ENCODE peak calls at places on chromosomes 12 and 14, in seven cellular contexts. One of them, this sample, is unnamed.
A peak's percentile ranks its signal among the peaks of the same experiment; 100 is the strongest.

GRCh38 chr14:24322672-24323071 is 11.4 kb downstream of the LTB4R start:
- DNase-seq in T follicular helper cell: no peak
- DNase-seq in left ventricle myocardium inferior: no peak
- DNase-seq in effector memory CD4-positive, alpha-beta T cell: no peak
- DNase-seq in anterior cingulate cortex: no peak
- DNase-seq in brain microvascular endothelial cell: no peak
- DNase-seq in NCI-H1092 treated with DMSO at 0.1 percent for 48 hours: no peak
- DNase-seq in this sample: no peak

GRCh38 chr12:79689477-79690155 is 1.1 kb downstream of the PAWR start:
- DNase-seq in T follicular helper cell: no peak
- DNase-seq in left ventricle myocardium inferior: peak; percentile 30
- DNase-seq in effector memory CD4-positive, alpha-beta T cell: no peak
- DNase-seq in anterior cingulate cortex: no peak
- DNase-seq in brain microvascular endothelial cell: peak; percentile 42
- DNase-seq in NCI-H1092 treated with DMSO at 0.1 percent for 48 hours: peak; percentile 3
- DNase-seq in this sample: no peak

GRCh38 chr12:25701290-25701689 is 148.2 kb upstream of the LMNTD1 start:
- DNase-seq in T follicular helper cell: no peak
- DNase-seq in left ventricle myocardium inferior: no peak
- DNase-seq in effector memory CD4-positive, alpha-beta T cell: no peak
- DNase-seq in anterior cingulate cortex: no peak
- DNase-seq in brain microvascular endothelial cell: peak; percentile 93
- DNase-seq in NCI-H1092 treated with DMSO at 0.1 percent for 48 hours: no peak
- DNase-seq in this sample: no peak

GRCh38 chr14:20419404-20419803 is 6.1 kb upstream of the TEP1 start:
- DNase-seq in T follicular helper cell: no peak
- DNase-seq in left ventricle myocardium inferior: no peak
- DNase-seq in effector memory CD4-positive, alpha-beta T cell: no peak
- DNase-seq in anterior cingulate cortex: no peak
- DNase-seq in brain microvascular endothelial cell: no peak
- DNase-seq in NCI-H1092 treated with DMSO at 0.1 percent for 48 hours: no peak
- DNase-seq in this sample: no peak

GRCh38 chr14:80095623-80096022 is 115.7 kb downstream of the DIO2 start:
- DNase-seq in T follicular helper cell: no peak
- DNase-seq in left ventricle myocardium inferior: no peak
- DNase-seq in effector memory CD4-positive, alpha-beta T cell: no peak
- DNase-seq in anterior cingulate cortex: no peak
- DNase-seq in brain microvascular endothelial cell: peak; percentile 87
- DNase-seq in NCI-H1092 treated with DMSO at 0.1 percent for 48 hours: no peak
- DNase-seq in this sample: no peak

GRCh38 chr14:101176535-101177205 is 273.1 kb upstream of the RTL1 start:
- DNase-seq in T follicular helper cell: no peak
- DNase-seq in left ventricle myocardium inferior: no peak
- DNase-seq in effector memory CD4-positive, alpha-beta T cell: no peak
- DNase-seq in anterior cingulate cortex: no peak
- DNase-seq in brain microvascular endothelial cell: no peak
- DNase-seq in NCI-H1092 treated with DMSO at 0.1 percent for 48 hours: peak; percentile 23
- DNase-seq in this sample: no peak

GRCh38 chr12:62256408-62257079 is 3.7 kb upstream of the USP15 start:
- DNase-seq in T follicular helper cell: no peak
- DNase-seq in left ventricle myocardium inferior: no peak
- DNase-seq in effector memory CD4-positive, alpha-beta T cell: no peak
- DNase-seq in anterior cingulate cortex: no peak
- DNase-seq in brain microvascular endothelial cell: no peak
- DNase-seq in NCI-H1092 treated with DMSO at 0.1 percent for 48 hours: peak; percentile 0
- DNase-seq in this sample: no peak

GRCh38 chr12:43277630-43278267 is 274.3 kb downstream of the ADAMTS20 start:
- DNase-seq in T follicular helper cell: no peak
- DNase-seq in left ventricle myocardium inferior: no peak
- DNase-seq in effector memory CD4-positive, alpha-beta T cell: no peak
- DNase-seq in anterior cingulate cortex: no peak
- DNase-seq in brain microvascular endothelial cell: peak; percentile 79
- DNase-seq in NCI-H1092 treated with DMSO at 0.1 percent for 48 hours: no peak
- DNase-seq in this sample: no peak

GRCh38 chr12:81797100-81797499 is 38.0 kb upstream of the PPFIA2 start:
- DNase-seq in T follicular helper cell: no peak
- DNase-seq in left ventricle myocardium inferior: no peak
- DNase-seq in effector memory CD4-positive, alpha-beta T cell: no peak
- DNase-seq in anterior cingulate cortex: no peak
- DNase-seq in brain microvascular endothelial cell: no peak
- DNase-seq in NCI-H1092 treated with DMSO at 0.1 percent for 48 hours: peak; percentile 3
- DNase-seq in this sample: no peak

GRCh38 chr14:64218344-64219240 is 75.6 kb downstream of the ESR2 start:
- DNase-seq in T follicular helper cell: no peak
- DNase-seq in left ventricle myocardium inferior: peak; percentile 45
- DNase-seq in effector memory CD4-positive, alpha-beta T cell: no peak
- DNase-seq in anterior cingulate cortex: no peak
- DNase-seq in brain microvascular endothelial cell: no peak
- DNase-seq in NCI-H1092 treated with DMSO at 0.1 percent for 48 hours: no peak
- DNase-seq in this sample: no peak

GRCh38 chr12:57549909-57550627 is at the start of gene KIF5A:
- DNase-seq in T follicular helper cell: peak; percentile 38
- DNase-seq in left ventricle myocardium inferior: no peak
- DNase-seq in effector memory CD4-positive, alpha-beta T cell: peak; percentile 10
- DNase-seq in anterior cingulate cortex: no peak
- DNase-seq in brain microvascular endothelial cell: no peak
- DNase-seq in NCI-H1092 treated with DMSO at 0.1 percent for 48 hours: peak; percentile 27
- DNase-seq in this sample: peak; percentile 8

GRCh38 chr14:104549536-104550339 is 29.8 kb upstream of the C14orf180 start:
- DNase-seq in T follicular helper cell: no peak
- DNase-seq in left ventricle myocardium inferior: no peak
- DNase-seq in effector memory CD4-positive, alpha-beta T cell: no peak
- DNase-seq in anterior cingulate cortex: no peak
- DNase-seq in brain microvascular endothelial cell: no peak
- DNase-seq in NCI-H1092 treated with DMSO at 0.1 percent for 48 hours: no peak
- DNase-seq in this sample: no peak

GRCh38 chr14:23723911-23724310 is 87.7 kb downstream of the DHRS2 start:
- DNase-seq in T follicular helper cell: no peak
- DNase-seq in left ventricle myocardium inferior: no peak
- DNase-seq in effector memory CD4-positive, alpha-beta T cell: no peak
- DNase-seq in anterior cingulate cortex: no peak
- DNase-seq in brain microvascular endothelial cell: no peak
- DNase-seq in NCI-H1092 treated with DMSO at 0.1 percent for 48 hours: no peak
- DNase-seq in this sample: no peak

GRCh38 chr14:102096569-102097188 is 9.8 kb upstream of the HSP90AA1 start:
- DNase-seq in T follicular helper cell: peak; percentile 60
- DNase-seq in left ventricle myocardium inferior: peak; percentile 86
- DNase-seq in effector memory CD4-positive, alpha-beta T cell: peak; percentile 48
- DNase-seq in anterior cingulate cortex: peak; percentile 62
- DNase-seq in brain microvascular endothelial cell: peak; percentile 70
- DNase-seq in NCI-H1092 treated with DMSO at 0.1 percent for 48 hours: peak; percentile 67
- DNase-seq in this sample: peak; percentile 72

GRCh38 chr14:45686771-45687170 is 433.8 kb upstream of the MIS18BP1 start:
- DNase-seq in T follicular helper cell: no peak
- DNase-seq in left ventricle myocardium inferior: no peak
- DNase-seq in effector memory CD4-positive, alpha-beta T cell: no peak
- DNase-seq in anterior cingulate cortex: no peak
- DNase-seq in brain microvascular endothelial cell: no peak
- DNase-seq in NCI-H1092 treated with DMSO at 0.1 percent for 48 hours: no peak
- DNase-seq in this sample: no peak

GRCh38 chr12:18967814-18968213 is 161.7 kb upstream of the PLEKHA5 start:
- DNase-seq in T follicular helper cell: no peak
- DNase-seq in left ventricle myocardium inferior: no peak
- DNase-seq in effector memory CD4-positive, alpha-beta T cell: no peak
- DNase-seq in anterior cingulate cortex: no peak
- DNase-seq in brain microvascular endothelial cell: no peak
- DNase-seq in NCI-H1092 treated with DMSO at 0.1 percent for 48 hours: no peak
- DNase-seq in this sample: no peak

GRCh38 chr12:96427269-96427729 is 27.1 kb upstream of the CDK17 start:
- DNase-seq in T follicular helper cell: no peak
- DNase-seq in left ventricle myocardium inferior: peak; percentile 22
- DNase-seq in effector memory CD4-positive, alpha-beta T cell: no peak
- DNase-seq in anterior cingulate cortex: no peak
- DNase-seq in brain microvascular endothelial cell: peak; percentile 100
- DNase-seq in NCI-H1092 treated with DMSO at 0.1 percent for 48 hours: no peak
- DNase-seq in this sample: peak; percentile 30

GRCh38 chr14:49477576-49477975 is 108.6 kb downstream of the RPS29 start:
- DNase-seq in T follicular helper cell: no peak
- DNase-seq in left ventricle myocardium inferior: no peak
- DNase-seq in effector memory CD4-positive, alpha-beta T cell: no peak
- DNase-seq in anterior cingulate cortex: no peak
- DNase-seq in brain microvascular endothelial cell: no peak
- DNase-seq in NCI-H1092 treated with DMSO at 0.1 percent for 48 hours: no peak
- DNase-seq in this sample: no peak

GRCh38 chr14:89625208-89625987 is 208.4 kb upstream of the FOXN3 start:
- DNase-seq in T follicular helper cell: no peak
- DNase-seq in left ventricle myocardium inferior: peak; percentile 47
- DNase-seq in effector memory CD4-positive, alpha-beta T cell: no peak
- DNase-seq in anterior cingulate cortex: no peak
- DNase-seq in brain microvascular endothelial cell: no peak
- DNase-seq in NCI-H1092 treated with DMSO at 0.1 percent for 48 hours: peak; percentile 92
- DNase-seq in this sample: peak; percentile 28

GRCh38 chr12:27400856-27401255 is 45.7 kb upstream of the SMCO2 start:
- DNase-seq in T follicular helper cell: no peak
- DNase-seq in left ventricle myocardium inferior: no peak
- DNase-seq in effector memory CD4-positive, alpha-beta T cell: no peak
- DNase-seq in anterior cingulate cortex: no peak
- DNase-seq in brain microvascular endothelial cell: no peak
- DNase-seq in NCI-H1092 treated with DMSO at 0.1 percent for 48 hours: no peak
- DNase-seq in this sample: no peak

GRCh38 chr12:43104524-43104923 is 447.5 kb downstream of the ADAMTS20 start:
- DNase-seq in T follicular helper cell: no peak
- DNase-seq in left ventricle myocardium inferior: no peak
- DNase-seq in effector memory CD4-positive, alpha-beta T cell: no peak
- DNase-seq in anterior cingulate cortex: no peak
- DNase-seq in brain microvascular endothelial cell: peak; percentile 57
- DNase-seq in NCI-H1092 treated with DMSO at 0.1 percent for 48 hours: no peak
- DNase-seq in this sample: peak; percentile 56

GRCh38 chr12:31491819-31492598 is 98.9 kb downstream of the DENND5B start:
- DNase-seq in T follicular helper cell: no peak
- DNase-seq in left ventricle myocardium inferior: no peak
- DNase-seq in effector memory CD4-positive, alpha-beta T cell: no peak
- DNase-seq in anterior cingulate cortex: no peak
- DNase-seq in brain microvascular endothelial cell: peak; percentile 89
- DNase-seq in NCI-H1092 treated with DMSO at 0.1 percent for 48 hours: no peak
- DNase-seq in this sample: peak; percentile 0

GRCh38 chr14:21142357-21142756 is 13.5 kb downstream of the OR5AU1 start:
- DNase-seq in T follicular helper cell: no peak
- DNase-seq in left ventricle myocardium inferior: no peak
- DNase-seq in effector memory CD4-positive, alpha-beta T cell: no peak
- DNase-seq in anterior cingulate cortex: no peak
- DNase-seq in brain microvascular endothelial cell: no peak
- DNase-seq in NCI-H1092 treated with DMSO at 0.1 percent for 48 hours: no peak
- DNase-seq in this sample: no peak

GRCh38 chr12:42565001-42565400 is 24.5 kb downstream of the PRICKLE1 start:
- DNase-seq in T follicular helper cell: no peak
- DNase-seq in left ventricle myocardium inferior: no peak
- DNase-seq in effector memory CD4-positive, alpha-beta T cell: no peak
- DNase-seq in anterior cingulate cortex: no peak
- DNase-seq in brain microvascular endothelial cell: no peak
- DNase-seq in NCI-H1092 treated with DMSO at 0.1 percent for 48 hours: no peak
- DNase-seq in this sample: no peak

GRCh38 chr12:47052274-47052673 is 27.1 kb upstream of the PCED1B start:
- DNase-seq in T follicular helper cell: no peak
- DNase-seq in left ventricle myocardium inferior: no peak
- DNase-seq in effector memory CD4-positive, alpha-beta T cell: no peak
- DNase-seq in anterior cingulate cortex: no peak
- DNase-seq in brain microvascular endothelial cell: no peak
- DNase-seq in NCI-H1092 treated with DMSO at 0.1 percent for 48 hours: no peak
- DNase-seq in this sample: no peak

GRCh38 chr14:52124791-52125661 is 56.2 kb upstream of the NID2 start:
- DNase-seq in T follicular helper cell: no peak
- DNase-seq in left ventricle myocardium inferior: no peak
- DNase-seq in effector memory CD4-positive, alpha-beta T cell: no peak
- DNase-seq in anterior cingulate cortex: no peak
- DNase-seq in brain microvascular endothelial cell: peak; percentile 68
- DNase-seq in NCI-H1092 treated with DMSO at 0.1 percent for 48 hours: no peak
- DNase-seq in this sample: no peak

GRCh38 chr14:103520657-103521437 is 1.8 kb downstream of the CKB start:
- DNase-seq in T follicular helper cell: peak; percentile 55
- DNase-seq in left ventricle myocardium inferior: peak; percentile 85
- DNase-seq in effector memory CD4-positive, alpha-beta T cell: peak; percentile 42
- DNase-seq in anterior cingulate cortex: peak; percentile 47
- DNase-seq in brain microvascular endothelial cell: peak; percentile 47
- DNase-seq in NCI-H1092 treated with DMSO at 0.1 percent for 48 hours: peak; percentile 74
- DNase-seq in this sample: peak; percentile 57

GRCh38 chr12:65343801-65344200 is 65.3 kb downstream of the MSRB3 start:
- DNase-seq in T follicular helper cell: no peak
- DNase-seq in left ventricle myocardium inferior: no peak
- DNase-seq in effector memory CD4-positive, alpha-beta T cell: no peak
- DNase-seq in anterior cingulate cortex: no peak
- DNase-seq in brain microvascular endothelial cell: no peak
- DNase-seq in NCI-H1092 treated with DMSO at 0.1 percent for 48 hours: no peak
- DNase-seq in this sample: no peak

GRCh38 chr12:12508612-12509011 is 54.1 kb downstream of the DUSP16 start:
- DNase-seq in T follicular helper cell: no peak
- DNase-seq in left ventricle myocardium inferior: no peak
- DNase-seq in effector memory CD4-positive, alpha-beta T cell: no peak
- DNase-seq in anterior cingulate cortex: no peak
- DNase-seq in brain microvascular endothelial cell: no peak
- DNase-seq in NCI-H1092 treated with DMSO at 0.1 percent for 48 hours: no peak
- DNase-seq in this sample: no peak

GRCh38 chr14:59126714-59127436 is 61.6 kb upstream of the DAAM1 start:
- DNase-seq in T follicular helper cell: peak; percentile 7
- DNase-seq in left ventricle myocardium inferior: no peak
- DNase-seq in effector memory CD4-positive, alpha-beta T cell: no peak
- DNase-seq in anterior cingulate cortex: no peak
- DNase-seq in brain microvascular endothelial cell: peak; percentile 51
- DNase-seq in NCI-H1092 treated with DMSO at 0.1 percent for 48 hours: peak; percentile 78
- DNase-seq in this sample: peak; percentile 76

GRCh38 chr14:84527706-84528105 is 1002.2 kb upstream of the FLRT2 start:
- DNase-seq in T follicular helper cell: no peak
- DNase-seq in left ventricle myocardium inferior: no peak
- DNase-seq in effector memory CD4-positive, alpha-beta T cell: no peak
- DNase-seq in anterior cingulate cortex: no peak
- DNase-seq in brain microvascular endothelial cell: no peak
- DNase-seq in NCI-H1092 treated with DMSO at 0.1 percent for 48 hours: no peak
- DNase-seq in this sample: no peak

GRCh38 chr12:57756406-57757341 is 1.8 kb downstream of the MARCHF9 start:
- DNase-seq in T follicular helper cell: peak; percentile 58
- DNase-seq in left ventricle myocardium inferior: peak; percentile 37
- DNase-seq in effector memory CD4-positive, alpha-beta T cell: peak; percentile 36
- DNase-seq in anterior cingulate cortex: no peak
- DNase-seq in brain microvascular endothelial cell: no peak
- DNase-seq in NCI-H1092 treated with DMSO at 0.1 percent for 48 hours: no peak
- DNase-seq in this sample: no peak

GRCh38 chr12:16359512-16360491 is 12.4 kb downstream of the MGST1 start:
- DNase-seq in T follicular helper cell: no peak
- DNase-seq in left ventricle myocardium inferior: peak; percentile 46
- DNase-seq in effector memory CD4-positive, alpha-beta T cell: no peak
- DNase-seq in anterior cingulate cortex: no peak
- DNase-seq in brain microvascular endothelial cell: peak; percentile 34
- DNase-seq in NCI-H1092 treated with DMSO at 0.1 percent for 48 hours: peak; percentile 52
- DNase-seq in this sample: no peak

GRCh38 chr14:75886661-75887348 is 95.0 kb downstream of the TGFB3 start:
- DNase-seq in T follicular helper cell: no peak
- DNase-seq in left ventricle myocardium inferior: no peak
- DNase-seq in effector memory CD4-positive, alpha-beta T cell: no peak
- DNase-seq in anterior cingulate cortex: no peak
- DNase-seq in brain microvascular endothelial cell: no peak
- DNase-seq in NCI-H1092 treated with DMSO at 0.1 percent for 48 hours: no peak
- DNase-seq in this sample: no peak

GRCh38 chr12:95790912-95791849 is 617 bp upstream of the NTN4 start:
- DNase-seq in T follicular helper cell: no peak
- DNase-seq in left ventricle myocardium inferior: no peak
- DNase-seq in effector memory CD4-positive, alpha-beta T cell: peak; percentile 40
- DNase-seq in anterior cingulate cortex: no peak
- DNase-seq in brain microvascular endothelial cell: no peak
- DNase-seq in NCI-H1092 treated with DMSO at 0.1 percent for 48 hours: peak; percentile 17
- DNase-seq in this sample: no peak

GRCh38 chr12:104802198-104802597 is 155.9 kb downstream of the SLC41A2 start:
- DNase-seq in T follicular helper cell: no peak
- DNase-seq in left ventricle myocardium inferior: no peak
- DNase-seq in effector memory CD4-positive, alpha-beta T cell: no peak
- DNase-seq in anterior cingulate cortex: no peak
- DNase-seq in brain microvascular endothelial cell: no peak
- DNase-seq in NCI-H1092 treated with DMSO at 0.1 percent for 48 hours: no peak
- DNase-seq in this sample: no peak

GRCh38 chr14:74258705-74259035 is 19.4 kb downstream of the VSX2 start:
- DNase-seq in T follicular helper cell: no peak
- DNase-seq in left ventricle myocardium inferior: no peak
- DNase-seq in effector memory CD4-positive, alpha-beta T cell: no peak
- DNase-seq in anterior cingulate cortex: no peak
- DNase-seq in brain microvascular endothelial cell: no peak
- DNase-seq in NCI-H1092 treated with DMSO at 0.1 percent for 48 hours: no peak
- DNase-seq in this sample: no peak

This sample was measured in NCI-H2227 treated with DMSO at 0.1 percent for 48 hours.